ENCODE peak calls at places on chromosomes 5 and 9, in nine cellular contexts. N is HCT116, Z is Ammon's horn, B is stromal cell of bone marrow, V is heart left ventricle, L is endothelial cell, T is ELF-1, K is nucleus accumbens, Q is right atrium auricular region. J is an unnamed sample.
A peak's percentile ranks its signal among the peaks of the same experiment; 100 is the strongest.

GRCh38 chr9:86126998-86127972 is 27.9 kb upstream of the GOLM1 start:
- DNase-seq in N (peak; percentile 96), Z (peak; percentile 82), B (peak; percentile 83), V (peak; percentile 37), L (peak; percentile 4), T (peak; percentile 98), K (peak; percentile 44), Q (peak; percentile 64), J (peak; percentile 25)

GRCh38 chr9:32954642-32955041 is 46.8 kb downstream of the APTX start:
- DNase-seq in N (no peak), Z (no peak), B (no peak), V (no peak), L (no peak), T (no peak), K (no peak), Q (no peak), J (no peak)

GRCh38 chr5:176436641-176437040 is 11.5 kb upstream of the FAF2 start:
- DNase-seq in N (no peak), Z (no peak), B (peak; percentile 51), V (no peak), L (no peak), T (no peak), K (no peak), Q (no peak), J (no peak)

GRCh38 chr5:164355267-164355830 is 849.9 kb downstream of the MAT2B start:
- DNase-seq in N (no peak), Z (no peak), B (no peak), V (no peak), L (no peak), T (no peak), K (no peak), Q (no peak), J (no peak)

GRCh38 chr9:130857864-130858730 is 23.0 kb downstream of the ABL1 start:
- DNase-seq in N (no peak), Z (no peak), B (peak; percentile 83), V (peak; percentile 81), L (no peak), T (no peak), K (no peak), Q (peak; percentile 91), J (no peak)

GRCh38 chr5:95843733-95844223 is 21.3 kb upstream of the GLRX start:
- DNase-seq in N (no peak), Z (no peak), B (no peak), V (no peak), L (no peak), T (no peak), K (no peak), Q (peak; percentile 74), J (no peak)

GRCh38 chr5:146069780-146070099 is 35.6 kb downstream of the PLAC8L1 start:
- DNase-seq in N (no peak), Z (no peak), B (no peak), V (no peak), L (no peak), T (no peak), K (no peak), Q (no peak), J (no peak)

GRCh38 chr5:96844476-96844990 is 31.8 kb upstream of the ERAP2 start:
- DNase-seq in N (no peak), Z (no peak), B (no peak), V (no peak), L (no peak), T (peak; percentile 57), K (no peak), Q (no peak), J (no peak)

GRCh38 chr9:4530375-4530774 is 40.1 kb downstream of the SLC1A1 start:
- DNase-seq in N (peak; percentile 23), Z (no peak), B (no peak), V (no peak), L (no peak), T (no peak), K (no peak), Q (no peak), J (no peak)

GRCh38 chr9:38423939-38424843 is at the start of gene IGFBPL1:
- DNase-seq in N (no peak), Z (no peak), B (no peak), V (no peak), L (peak; percentile 51), T (peak; percentile 54), K (no peak), Q (no peak), J (no peak)

GRCh38 chr9:11038956-11039355 is 426.2 kb upstream of the PTPRD start:
- DNase-seq in N (no peak), Z (no peak), B (no peak), V (no peak), L (no peak), T (no peak), K (no peak), Q (no peak), J (no peak)

GRCh38 chr5:142926549-142926948 is 156.4 kb downstream of the ARHGAP26 start:
- DNase-seq in N (no peak), Z (no peak), B (no peak), V (no peak), L (no peak), T (no peak), K (no peak), Q (no peak), J (no peak)

J was measured in amygdala.